ENCODE peak calls at places on chromosomes 1 and 21, in five cellular contexts. P, Z, R, I and N are unnamed samples.

GRCh38 chr1:27542463-27543273 is 52.7 kb upstream of the WASF2 start:
- DNase-seq in I (peak), P (peak), Z (no peak), R (no peak), N (no peak)

GRCh38 chr1:151158751-151159251 is 2.4 kb downstream of the TNFAIP8L2 start:
- DNase-seq in P (no peak), I (no peak), Z (no peak), R (no peak), N (no peak)

GRCh38 chr1:77282866-77283539 is 1.2 kb downstream of the AK5 start:
- DNase-seq in I (no peak), P (no peak), R (peak), Z (no peak), N (no peak)

GRCh38 chr1:53183277-53183990 is 13.2 kb upstream of the CPT2 start:
- DNase-seq in R (no peak), Z (no peak), P (peak), I (peak), N (no peak)

GRCh38 chr1:241944300-241944699 is 13.3 kb upstream of the BECN2 start:
- DNase-seq in I (no peak), Z (no peak), R (no peak), P (no peak), N (no peak)

GRCh38 chr21:42513985-42514882 is 582 bp downstream of the SLC37A1 start:
- DNase-seq in Z (no peak), P (no peak), R (peak), I (no peak), N (peak)

GRCh38 chr1:182611787-182612186 is 7.6 kb upstream of the RGS16 start:
- DNase-seq in P (no peak), Z (no peak), I (no peak), R (no peak), N (no peak)

GRCh38 chr1:5389101-5389885 is 602.9 kb downstream of the NPHP4 start:
- DNase-seq in Z (no peak), I (no peak), R (no peak), P (no peak), N (no peak)

GRCh38 chr1:101308935-101309333 is 72.1 kb downstream of the S1PR1 start:
- DNase-seq in R (no peak), Z (no peak), I (no peak), P (no peak), N (no peak)

GRCh38 chr1:200890818-200891773 is 3.6 kb upstream of the INAVA start:
- DNase-seq in P (no peak), R (peak), Z (no peak), I (peak), N (peak)

GRCh38 chr1:6386371-6386949 is 7.1 kb downstream of the ACOT7 start:
- DNase-seq in P (no peak), Z (no peak), R (no peak), I (no peak), N (no peak)

GRCh38 chr21:42373181-42373907 is 7.0 kb upstream of the TFF1 start:
- DNase-seq in I (no peak), P (peak), Z (no peak), R (no peak), N (no peak)

GRCh38 chr1:107963601-107964396 is 1.2 kb downstream of the VAV3 start:
- DNase-seq in Z (peak), R (peak), P (no peak), I (no peak), N (no peak)

GRCh38 chr1:211328084-211328694 is 1.6 kb downstream of the TRAF5 start:
- DNase-seq in R (no peak), Z (no peak), I (no peak), P (no peak), N (no peak)

GRCh38 chr1:3162483-3162882 is 93.5 kb downstream of the PRDM16 start:
- DNase-seq in Z (no peak), I (no peak), P (no peak), R (no peak), N (no peak)

GRCh38 chr1:48807599-48808260 is 31.0 kb upstream of the BEND5 start:
- DNase-seq in P (no peak), R (no peak), Z (no peak), I (no peak), N (no peak)

GRCh38 chr21:29201186-29201585 is 70.7 kb downstream of the MAP3K7CL start:
- DNase-seq in Z (no peak), P (no peak), R (no peak), I (no peak), N (no peak)

GRCh38 chr1:58982259-58982998 is 198.6 kb upstream of the JUN start:
- DNase-seq in P (no peak), Z (no peak), R (peak), I (peak), N (no peak)

GRCh38 chr1:57576750-57577149 is 152.9 kb upstream of the DAB1 start:
- DNase-seq in R (no peak), Z (no peak), P (no peak), I (peak), N (no peak)

GRCh38 chr1:155121249-155121648 is 6.4 kb upstream of the EFNA1 start:
- DNase-seq in P (no peak), R (no peak), Z (no peak), I (no peak), N (no peak)

GRCh38 chr1:185328204-185328728 is 11.2 kb upstream of the IVNS1ABP start:
- DNase-seq in Z (no peak), R (no peak), I (no peak), P (no peak), N (no peak)

GRCh38 chr1:80882552-80882951 is 918.2 kb upstream of the ADGRL2 start:
- DNase-seq in I (peak), Z (no peak), P (no peak), R (no peak), N (no peak)

GRCh38 chr1:101236546-101237228 is at the start of gene S1PR1:
- DNase-seq in I (no peak), Z (peak), P (no peak), R (peak), N (peak)

GRCh38 chr1:201268604-201269151 is 14.6 kb upstream of the PKP1 start:
- DNase-seq in Z (no peak), P (no peak), R (peak), I (no peak), N (no peak)

GRCh38 chr1:1068374-1069060 is 5.6 kb downstream of the RNF223 start:
- DNase-seq in P (no peak), I (no peak), Z (no peak), R (no peak), N (no peak)

GRCh38 chr1:174031099-174031498 is 8.9 kb upstream of the RC3H1 start:
- DNase-seq in Z (no peak), I (no peak), P (no peak), R (no peak), N (no peak)

GRCh38 chr1:26102046-26102925 is 9.3 kb upstream of the PDIK1L start:
- DNase-seq in Z (no peak), R (no peak), P (no peak), I (no peak), N (no peak)

GRCh38 chr21:38909929-38910328 is 104.2 kb downstream of the ETS2 start:
- DNase-seq in Z (no peak), P (no peak), R (no peak), I (no peak), N (no peak)

GRCh38 chr1:22643928-22644327 is 495 bp downstream of the C1QC start:
- DNase-seq in R (no peak), I (no peak), Z (no peak), P (no peak), N (no peak)

GRCh38 chr1:185680453-185680852 is 53.7 kb upstream of the HMCN1 start:
- DNase-seq in P (no peak), I (no peak), R (no peak), Z (no peak), N (no peak)

GRCh38 chr1:158185770-158186705 is 5.3 kb downstream of the CD1D start:
- DNase-seq in R (no peak), P (no peak), Z (no peak), I (no peak), N (no peak)

GRCh38 chr1:7408771-7409150 is 362.3 kb upstream of the VAMP3 start:
- DNase-seq in I (no peak), R (no peak), P (no peak), Z (no peak), N (no peak)

GRCh38 chr1:7410156-7410555 is 360.9 kb upstream of the VAMP3 start:
- DNase-seq in R (no peak), I (no peak), Z (no peak), P (no peak), N (no peak)

GRCh38 chr1:7407980-7408770 is 362.9 kb upstream of the VAMP3 start:
- DNase-seq in R (no peak), Z (no peak), I (no peak), P (no peak), N (no peak)

GRCh38 chr1:7407547-7407895 is 363.6 kb upstream of the VAMP3 start:
- DNase-seq in R (no peak), Z (no peak), P (no peak), I (no peak), N (no peak)

GRCh38 chr1:7409278-7409677 is 361.8 kb upstream of the VAMP3 start:
- DNase-seq in R (no peak), P (no peak), Z (no peak), I (no peak), N (no peak)
- TF ChIP-seq FOXM1 in R (no peak), P (no peak), Z (no peak), I (no peak), N (no peak)

GRCh38 chr1:204130178-204130577 is 21.7 kb downstream of the ETNK2 start:
- DNase-seq in P (no peak), R (peak), I (no peak), Z (no peak), N (no peak)
- TF ChIP-seq FOXM1 in P (no peak), R (no peak), I (no peak), Z (no peak), N (no peak)

GRCh38 chr1:117942293-117942692 is 12.8 kb downstream of the WDR3 start:
- DNase-seq in Z (no peak), R (no peak), I (no peak), P (no peak), N (no peak)
- TF ChIP-seq FOXM1 in Z (no peak), R (no peak), I (no peak), P (no peak), N (no peak)

GRCh38 chr1:86487805-86488141 is 19.0 kb downstream of the CLCA1 start:
- DNase-seq in I (no peak), R (no peak), P (no peak), Z (no peak), N (no peak)

GRCh38 chr1:86489242-86489878 is 20.6 kb downstream of the CLCA1 start:
- DNase-seq in I (no peak), Z (no peak), R (no peak), P (no peak), N (no peak)

GRCh38 chr1:86487131-86487804 is 18.5 kb downstream of the CLCA1 start:
- DNase-seq in I (no peak), R (no peak), Z (no peak), P (no peak), N (no peak)
- TF ChIP-seq FOXM1 in I (no peak), R (no peak), Z (no peak), P (no peak), N (no peak)

DNA sequence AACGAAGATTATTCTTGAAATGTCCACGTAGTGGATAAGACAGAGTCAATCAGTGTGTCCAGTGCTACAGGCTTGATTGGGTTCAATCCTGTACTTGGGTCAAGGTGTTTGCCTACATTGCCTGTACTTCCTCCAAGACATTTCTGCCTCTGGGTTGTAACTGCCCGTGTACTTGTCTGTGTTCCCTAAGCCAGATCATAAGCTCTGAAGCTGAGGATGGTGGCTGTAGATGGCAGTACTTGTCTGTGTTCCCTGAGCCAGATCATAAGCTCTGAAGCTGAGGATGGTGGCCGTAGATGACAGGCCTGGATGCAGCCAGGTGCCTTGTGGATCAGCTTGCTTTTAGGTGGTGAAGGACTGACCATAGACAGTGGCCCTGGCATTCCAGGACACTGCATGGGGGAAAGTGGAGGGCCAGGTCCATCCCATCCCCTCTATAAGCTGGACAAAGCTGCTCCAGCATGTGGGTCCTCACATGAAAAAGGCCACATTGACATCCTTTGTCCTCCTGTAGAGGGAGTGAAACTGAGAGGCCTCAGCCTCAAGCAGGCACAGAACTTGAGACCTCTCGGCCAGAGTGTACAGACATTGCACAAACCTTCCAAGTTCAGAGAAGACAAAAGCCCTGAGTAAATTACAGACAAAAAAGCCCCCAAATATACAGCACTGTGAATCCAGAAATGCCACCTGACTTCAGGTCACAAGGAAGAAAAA is 2.0 kb upstream of the SRM start:
- DNase-seq in R (no peak), P (no peak), Z (no peak), I (no peak), N (no peak)
- TF ChIP-seq FOXM1 in R (no peak), P (no peak), Z (no peak), I (no peak), N (no peak)

GRCh38 chr1:157081717-157082116 is 17.9 kb downstream of the ETV3L start:
- DNase-seq in R (no peak), P (no peak), Z (no peak), I (no peak), N (no peak)

GRCh38 chr1:157073944-157074685 is 25.5 kb downstream of the ETV3L start:
- DNase-seq in R (peak), Z (no peak), P (peak), I (peak), N (peak)

GRCh38 chr1:157080714-157081113 is 18.9 kb downstream of the ETV3L start:
- DNase-seq in I (no peak), Z (no peak), P (no peak), R (no peak), N (no peak)

DNA sequence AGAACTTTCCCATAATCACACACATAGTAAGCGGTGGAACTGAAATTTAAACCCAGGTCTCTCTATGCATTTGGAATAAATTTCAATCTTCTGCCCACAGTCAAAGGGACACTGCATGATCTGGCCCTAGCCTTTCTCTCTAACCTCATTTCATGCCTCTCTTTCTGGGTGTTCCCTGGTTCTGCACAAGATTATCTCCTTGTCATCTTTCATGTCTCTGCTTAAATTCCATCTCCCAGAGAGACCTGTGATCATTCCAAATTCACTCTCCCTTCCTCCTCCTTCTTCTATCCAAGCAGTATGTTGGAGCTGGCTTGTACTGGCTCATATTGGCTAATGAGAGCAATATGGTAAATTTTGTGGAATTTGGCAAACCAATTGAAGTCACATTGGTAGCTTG is 22.2 kb downstream of the ETV3L start:
- DNase-seq in P (no peak), Z (no peak), R (no peak), I (no peak), N (no peak)
- TF ChIP-seq FOXM1 in P (no peak), Z (no peak), R (no peak), I (no peak), N (no peak)

GRCh38 chr21:32233722-32234301 is 45.0 kb downstream of the MIS18A start:
- DNase-seq in I (no peak), P (no peak), Z (no peak), R (no peak), N (no peak)
- TF ChIP-seq FOXM1 in I (no peak), P (no peak), Z (no peak), R (no peak), N (no peak)